ENCODE peak calls at places on chromosomes 4 and X, in eight cellular contexts. E is Calu3; X is colonic mucosa; Y is cardiac fibroblast; Z is CD4-positive, alpha-beta T cell; U is mammary epithelial cell; T is progenitor cell of endocrine pancreas; V is GM13977. M is an unnamed sample.

GRCh38 chr4:77147400-77147782 is 9.6 kb upstream of the CCNG2 start:
- DNase-seq in Y (no peak), U (no peak), V (no peak), X (no peak), T (no peak), Z (no peak), E (no peak), M (no peak)

GRCh38 chr4:163527172-163527571 is 32.7 kb downstream of the TMA16 start:
- DNase-seq in U (no peak), Y (no peak), X (no peak), Z (no peak), E (no peak), T (no peak), V (no peak), M (no peak)

GRCh38 chrX:153351981-153352380 is 18.0 kb downstream of the ZNF275 start:
- DNase-seq in Z (no peak), E (no peak), T (no peak), U (no peak), Y (no peak), X (no peak), V (no peak), M (no peak)

GRCh38 chr4:126479709-126480108 is 1153.0 kb upstream of the INTU start:
- DNase-seq in T (no peak), V (no peak), U (no peak), Z (no peak), X (no peak), Y (no peak), E (no peak), M (no peak)

GRCh38 chr4:35125995-35126712 is 1118.2 kb downstream of the ARAP2 start:
- DNase-seq in X (no peak), Y (no peak), U (no peak), V (no peak), T (no peak), E (no peak), Z (no peak), M (no peak)

GRCh38 chr4:52646726-52647125 is 12.4 kb downstream of the USP46 start:
- DNase-seq in Z (no peak), Y (no peak), V (no peak), U (no peak), T (no peak), E (no peak), X (no peak), M (no peak)

GRCh38 chr4:61202100-61202637 is 2.0 kb downstream of the ADGRL3 start:
- DNase-seq in E (peak; percentile 2), V (peak; percentile 22), T (peak; percentile 14), U (peak; percentile 43), Z (no peak), X (no peak), Y (peak; percentile 53), M (peak; percentile 61)

GRCh38 chrX:49256268-49256995 is 8.1 kb downstream of the FOXP3 start:
- DNase-seq in T (no peak), Z (no peak), E (no peak), U (no peak), V (no peak), X (no peak), Y (no peak), M (no peak)

GRCh38 chrX:19410259-19410658 is 66.5 kb downstream of the PDHA1 start:
- DNase-seq in X (no peak), Y (no peak), T (no peak), E (no peak), Z (no peak), U (no peak), V (no peak), M (no peak)

GRCh38 chr4:160233141-160233540 is 1130.3 kb downstream of the RAPGEF2 start:
- DNase-seq in V (no peak), U (peak; percentile 78), X (no peak), T (no peak), Z (no peak), E (no peak), Y (no peak), M (no peak)

GRCh38 chr4:99468891-99469290 is 33.7 kb upstream of the ADH7 start:
- DNase-seq in E (no peak), Y (no peak), Z (no peak), T (no peak), X (no peak), U (no peak), V (no peak), M (no peak)

GRCh38 chr4:140150886-140151699 is 2.9 kb downstream of the MAML3 start:
- DNase-seq in Z (peak; percentile 59), X (peak; percentile 94), E (peak; percentile 83), Y (peak; percentile 94), U (peak; percentile 85), T (peak; percentile 74), V (peak; percentile 56), M (peak; percentile 80)

GRCh38 chr4:38235338-38235737 is 275.1 kb downstream of the PTTG2 start:
- DNase-seq in X (no peak), Y (no peak), Z (no peak), E (no peak), V (no peak), U (no peak), T (no peak), M (no peak)

GRCh38 chr4:38236503-38236902 is 276.3 kb downstream of the PTTG2 start:
- DNase-seq in T (no peak), V (no peak), U (no peak), X (no peak), Y (no peak), E (no peak), Z (no peak), M (no peak)

GRCh38 chr4:38236003-38236402 is 275.8 kb downstream of the PTTG2 start:
- DNase-seq in T (no peak), U (no peak), X (no peak), Z (no peak), Y (no peak), E (no peak), V (no peak), M (no peak)

GRCh38 chr4:38233727-38234478 is 273.7 kb downstream of the PTTG2 start:
- DNase-seq in E (no peak), U (no peak), V (no peak), Y (no peak), Z (no peak), T (no peak), X (peak; percentile 58), M (no peak)

GRCh38 chr4:38237139-38237538 is 276.9 kb downstream of the PTTG2 start:
- DNase-seq in V (no peak), X (no peak), Z (no peak), E (peak; percentile 40), U (peak; percentile 90), Y (peak; percentile 86), T (no peak), M (no peak)
- TF ChIP-seq CTCF in V (no peak), X (no peak), Z (no peak), E (no peak), U (peak; percentile 18), Y (peak; percentile 12), T (no peak), M (no peak)

DNA sequence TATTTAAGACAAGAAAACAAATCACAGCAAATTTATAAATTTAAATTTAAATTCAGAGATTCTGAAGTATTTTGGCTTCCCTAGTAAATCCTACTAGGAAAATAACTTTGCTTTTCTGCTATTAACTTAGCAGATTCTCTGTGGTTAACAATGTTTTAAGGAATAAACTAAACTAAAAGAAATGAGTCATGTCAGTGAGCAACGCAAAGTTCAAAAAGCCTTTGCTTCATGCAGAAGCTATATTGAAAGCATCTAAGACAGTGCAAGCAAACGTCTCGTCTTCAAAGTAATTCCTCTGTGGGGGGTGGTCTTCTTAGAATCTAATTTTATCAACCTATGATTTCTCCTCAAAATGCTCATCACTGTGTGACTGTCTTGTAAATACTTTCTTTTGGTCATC is 30.1 kb downstream of the GABRB1 start:
- DNase-seq in V (no peak), U (no peak), E (no peak), Y (peak; percentile 22), T (no peak), Z (no peak), X (no peak), M (no peak)
- TF ChIP-seq CTCF in V (no peak), U (no peak), E (no peak), Y (no peak), T (no peak), Z (no peak), X (no peak), M (no peak)

GRCh38 chr4:48907706-48908477 is 1.3 kb upstream of the OCIAD2 start:
- DNase-seq in V (no peak), Z (no peak), Y (no peak), U (no peak), E (no peak), X (no peak), T (no peak), M (no peak)

GRCh38 chr4:48906283-48907173 is at the start of gene OCIAD2:
- DNase-seq in U (peak; percentile 57), E (peak; percentile 80), T (peak; percentile 54), Z (peak; percentile 80), V (peak; percentile 87), X (peak; percentile 89), Y (peak; percentile 43), M (peak; percentile 73)

GRCh38 chr4:48904541-48905142 is 1.9 kb downstream of the OCIAD2 start:
- DNase-seq in T (no peak), V (no peak), X (no peak), E (no peak), U (no peak), Z (no peak), Y (no peak), M (no peak)

GRCh38 chr4:48904101-48904500 is 2.5 kb downstream of the OCIAD2 start:
- DNase-seq in V (no peak), X (no peak), Y (no peak), E (no peak), T (no peak), Z (no peak), U (no peak), M (no peak)

DNA sequence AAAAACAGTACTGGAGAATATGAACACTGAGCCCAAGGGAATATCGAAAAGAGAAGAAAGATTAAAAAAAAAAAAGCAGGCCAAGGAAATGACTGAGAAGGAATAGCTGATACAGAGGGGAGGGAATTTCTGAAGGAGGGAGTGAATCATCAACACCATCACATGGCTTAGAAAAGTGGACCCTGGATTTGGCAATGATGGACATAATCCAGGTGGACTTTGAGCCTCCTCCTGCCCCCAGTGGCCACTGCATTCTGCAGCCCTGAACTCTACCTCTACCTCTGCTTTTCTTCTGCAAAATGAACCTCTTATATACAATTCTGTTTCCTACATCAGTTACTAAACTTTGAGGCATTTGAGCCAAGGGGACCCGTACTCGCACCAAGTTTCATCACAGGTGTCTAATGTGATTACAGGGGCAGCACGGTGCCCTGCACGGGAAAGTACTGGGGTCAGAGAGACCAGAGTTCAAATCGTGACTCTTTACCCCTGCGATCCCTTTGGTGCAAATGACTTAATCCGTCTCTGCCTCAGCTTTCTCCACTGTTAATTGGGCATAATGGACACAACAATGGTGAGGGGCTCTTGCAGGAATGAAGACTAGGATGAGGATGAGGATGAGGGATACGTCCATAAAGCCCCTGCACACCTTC is 1.1 kb downstream of the OCIAD2 start:
- DNase-seq in E (peak; percentile 56), T (no peak), Z (no peak), U (peak; percentile 63), X (peak; percentile 33), V (no peak), Y (peak; percentile 74), M (no peak)
- TF ChIP-seq CTCF in E (no peak), T (peak; percentile 48), Z (no peak), U (peak; percentile 18), X (no peak), V (no peak), Y (peak; percentile 30), M (no peak)

DNA sequence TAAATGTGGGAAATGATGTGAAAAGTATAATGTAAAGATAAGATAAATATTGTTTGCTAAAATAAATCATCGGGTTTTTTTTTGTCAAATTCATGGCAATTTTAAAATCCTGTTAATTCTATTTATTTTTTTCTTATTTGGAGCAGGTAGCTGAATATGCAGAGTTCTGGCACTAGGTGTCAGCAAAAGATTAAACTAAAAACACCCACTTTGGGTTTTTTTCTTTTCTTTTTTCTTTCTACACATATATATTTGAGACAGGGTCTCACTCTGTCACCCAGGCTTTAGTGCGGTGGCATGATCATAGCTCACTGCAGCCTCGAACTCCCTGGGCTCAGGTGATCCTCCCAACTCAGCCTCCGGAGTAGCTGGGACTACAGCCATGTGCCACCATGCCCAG is 6.9 kb upstream of the RAP2C start:
- DNase-seq in Y (peak; percentile 41), U (no peak), T (no peak), V (no peak), E (no peak), X (no peak), Z (no peak), M (no peak)
- TF ChIP-seq CTCF in Y (peak; percentile 11), U (peak; percentile 48), T (peak; percentile 69), V (peak; percentile 50), E (no peak), X (peak; percentile 13), Z (peak; percentile 13), M (peak; percentile 19)